ENCODE peak calls at places on chromosome 19, in four cellular contexts. B is K562, Y is HepG2, U is SK-N-SH. C is an unnamed sample.

GRCh38 chr19:1274852-1275259 is 474 bp upstream of the FAM174C start:
- DNase-seq in B (peak), Y (no peak), U (peak), C (no peak)

GRCh38 chr19:49817964-49818690 is at the start of gene MED25:
- DNase-seq in B (peak), Y (peak), U (peak), C (peak)

GRCh38 chr19:16342002-16342715 is 17.5 kb downstream of the KLF2 start:
- DNase-seq in B (no peak), Y (no peak), U (no peak), C (no peak)

GRCh38 chr19:58578430-58578925 is 5.3 kb upstream of the MZF1 start:
- DNase-seq in B (no peak), Y (no peak), U (no peak), C (no peak)

GRCh38 chr19:24053601-24054000 is 33.4 kb upstream of the ZNF254 start:
- DNase-seq in B (no peak), Y (no peak), U (no peak), C (no peak)

GRCh38 chr19:932647-933552 is 7.1 kb downstream of the ARID3A start:
- DNase-seq in B (no peak), Y (no peak), U (peak), C (no peak)

GRCh38 chr19:44476559-44477408 is 23.5 kb downstream of the ZNF180 start:
- DNase-seq in B (no peak), Y (peak), U (no peak), C (no peak)

GRCh38 chr19:33231511-33231910 is 5.9 kb upstream of the SLC7A10 start:
- DNase-seq in B (no peak), Y (no peak), U (no peak), C (no peak)

GRCh38 chr19:50300814-50301606 is 28.2 kb downstream of the KCNC3 start:
- DNase-seq in B (no peak), Y (peak), U (no peak), C (peak)

GRCh38 chr19:44748426-44749254 is at the start of gene BCL3:
- DNase-seq in B (peak), Y (no peak), U (peak), C (no peak)

GRCh38 chr19:41945135-41945766 is 13.9 kb downstream of the RABAC1 start:
- DNase-seq in B (no peak), Y (no peak), U (no peak), C (no peak)

GRCh38 chr19:6084821-6085220 is 25.5 kb downstream of the RFX2 start:
- DNase-seq in B (no peak), Y (no peak), U (no peak), C (no peak)

GRCh38 chr19:6086081-6086858 is 24.0 kb downstream of the RFX2 start:
- DNase-seq in B (no peak), Y (no peak), U (no peak), C (no peak)

GRCh38 chr19:6088677-6089063 is 21.6 kb downstream of the RFX2 start:
- DNase-seq in B (no peak), Y (no peak), U (no peak), C (no peak)

GRCh38 chr19:6090634-6091033 is 19.7 kb downstream of the RFX2 start:
- DNase-seq in B (no peak), Y (no peak), U (no peak), C (no peak)

DNA sequence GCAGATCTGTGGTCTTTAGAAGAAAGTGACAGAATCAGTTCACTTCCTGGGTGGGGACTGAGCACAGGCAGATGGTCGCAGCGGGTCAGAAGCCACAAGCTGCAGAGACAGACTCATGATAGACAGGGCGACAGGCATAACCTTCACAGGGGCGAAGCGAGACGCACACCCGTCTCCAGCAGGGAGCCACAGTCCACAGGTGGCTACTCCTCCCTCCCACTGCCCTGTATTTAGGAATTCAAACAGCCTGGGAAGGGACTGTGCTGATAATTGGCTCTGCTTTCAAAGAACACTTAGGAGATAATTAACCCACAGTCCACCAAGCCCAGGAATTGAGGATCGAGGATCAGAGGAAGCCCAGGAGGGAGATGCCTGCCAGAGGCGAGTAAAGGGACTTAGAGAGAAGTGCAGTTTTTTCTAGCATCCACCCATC is 23.2 kb downstream of the RFX2 start:
- DNase-seq in B (peak), Y (peak), U (peak), C (no peak)
- TF ChIP-seq RAD21 in B (no peak), Y (no peak), U (no peak), C (no peak)

GRCh38 chr19:3163230-3163886 is 15.2 kb upstream of the S1PR4 start:
- DNase-seq in B (peak), Y (peak), U (peak), C (no peak)
- TF ChIP-seq ELF1 in B (no peak), Y (no peak), U (no peak), C (no peak)

GRCh38 chr19:29724102-29724641 is 9.1 kb upstream of the C19orf12 start:
- DNase-seq in B (no peak), Y (no peak), U (no peak), C (no peak)
- TF ChIP-seq RAD21 in B (no peak), Y (no peak), U (no peak), C (no peak)

GRCh38 chr19:52270266-52270885 is 989 bp downstream of the ZNF766 start:
- DNase-seq in B (peak), Y (no peak), U (peak), C (no peak)
- TF ChIP-seq ELF1 in B (no peak), Y (no peak), U (no peak), C (no peak)

GRCh38 chr19:29715695-29716581 is 877 bp upstream of the C19orf12 start:
- DNase-seq in B (no peak), Y (peak), U (no peak), C (no peak)

GRCh38 chr19:29714953-29715694 is at the start of gene C19orf12:
- DNase-seq in B (peak), Y (peak), U (peak), C (no peak)

GRCh38 chr19:29717051-29717450 is 2.0 kb upstream of the C19orf12 start:
- DNase-seq in B (no peak), Y (no peak), U (no peak), C (no peak)

GRCh38 chr19:29712744-29713516 is 2.1 kb downstream of the C19orf12 start:
- DNase-seq in B (no peak), Y (no peak), U (no peak), C (no peak)

GRCh38 chr19:29714371-29714952 is 599 bp downstream of the C19orf12 start:
- DNase-seq in B (peak), Y (no peak), U (no peak), C (no peak)
- TF ChIP-seq RAD21 in B (no peak), Y (no peak), U (no peak), C (no peak)

GRCh38 chr19:11552666-11553372 is 6.2 kb downstream of the ELOF1 start:
- DNase-seq in B (no peak), Y (no peak), U (no peak), C (no peak)
- TF ChIP-seq ELF1 in B (no peak), Y (no peak), U (no peak), C (no peak)